ENCODE peak calls at places on chromosome 17, in seven cellular contexts. C, U, O, F, E, Y and N are unnamed samples. For H3K4me1, the result is how much of the 10 kb centered on the place peaks cover.

GRCh38 chr17:35726609-35727460 is 4.6 kb upstream of the RASL10B start:
- DNase-seq in C (no peak), U (peak), O (no peak), F (no peak), E (peak), Y (no peak), N (no peak)

GRCh38 chr17:40023590-40024292 is 8.5 kb downstream of the CSF3 start:
- DNase-seq in C (no peak), U (no peak), O (no peak), F (peak), E (peak), Y (no peak), N (peak)

GRCh38 chr17:3916013-3916696 is at the start of gene P2RX1:
- DNase-seq in C (peak), U (no peak), O (no peak), F (peak), E (peak), Y (no peak), N (peak)

GRCh38 chr17:17740627-17741237 is 59.5 kb downstream of the RAI1 start:
- DNase-seq in C (peak), U (no peak), O (no peak), F (no peak), E (no peak), Y (no peak), N (peak)

GRCh38 chr17:7370853-7371252 is 10.0 kb upstream of the TNK1 start:
- DNase-seq in C (no peak), U (no peak), O (no peak), F (no peak), E (no peak), Y (no peak), N (no peak)

GRCh38 chr17:49434821-49435581 is 20.3 kb upstream of the PHB1 start:
- DNase-seq in C (no peak), U (peak), O (peak), F (peak), E (peak), Y (no peak), N (no peak)

GRCh38 chr17:46782250-46782953 is 36.1 kb downstream of the WNT3 start:
- DNase-seq in C (no peak), U (no peak), O (peak), F (peak), E (peak), Y (no peak), N (no peak)

GRCh38 chr17:9330140-9330902 is 245.3 kb downstream of the STX8 start:
- DNase-seq in C (no peak), U (no peak), O (no peak), F (no peak), E (no peak), Y (no peak), N (no peak)

GRCh38 chr17:47955497-47956461 is 1.9 kb downstream of the PRR15L start:
- DNase-seq in C (no peak), U (no peak), O (no peak), F (peak), E (peak), Y (no peak), N (no peak)

GRCh38 chr17:61461967-61462733 is 9.9 kb downstream of the TBX4 start:
- DNase-seq in C (peak), U (no peak), O (no peak), F (no peak), E (no peak), Y (no peak), N (no peak)

GRCh38 chr17:34370997-34371395 is 8.0 kb upstream of the CCL1 start:
- DNase-seq in C (no peak), U (no peak), O (no peak), F (no peak), E (no peak), Y (no peak), N (no peak)

GRCh38 chr17:19370493-19370960 is 7.8 kb upstream of the MAPK7 start:
- DNase-seq in C (no peak), U (no peak), O (no peak), F (no peak), E (no peak), Y (no peak), N (no peak)

GRCh38 chr17:80516533-80516932 is 28.1 kb upstream of the RPTOR start:
- DNase-seq in C (no peak), U (no peak), O (no peak), F (no peak), E (no peak), Y (no peak), N (no peak)

GRCh38 chr17:2796164-2797140 is at the start of gene RAP1GAP2:
- DNase-seq in C (peak), U (peak), O (no peak), F (peak), E (peak), Y (no peak), N (no peak)

GRCh38 chr17:75308732-75309629 is 19.7 kb upstream of the SLC25A19 start:
- DNase-seq in C (no peak), U (no peak), O (no peak), F (peak), E (peak), Y (no peak), N (no peak)

GRCh38 chr17:66711936-66712335 is 123.0 kb upstream of the CACNG5 start:
- DNase-seq in C (no peak), U (peak), O (peak), F (peak), E (peak), Y (no peak), N (no peak)

GRCh38 chr17:46756061-46756735 is 62.3 kb downstream of the WNT3 start:
- DNase-seq in C (no peak), U (no peak), O (no peak), F (no peak), E (no peak), Y (no peak), N (no peak)

GRCh38 chr17:53934931-53935330 is 112.2 kb downstream of the KIF2B start:
- DNase-seq in C (no peak), U (no peak), O (no peak), F (no peak), E (no peak), Y (no peak), N (no peak)

GRCh38 chr17:62925267-62925836 is 40.7 kb upstream of the TANC2 start:
- DNase-seq in C (no peak), U (no peak), O (no peak), F (no peak), E (no peak), Y (no peak), N (no peak)

DNA sequence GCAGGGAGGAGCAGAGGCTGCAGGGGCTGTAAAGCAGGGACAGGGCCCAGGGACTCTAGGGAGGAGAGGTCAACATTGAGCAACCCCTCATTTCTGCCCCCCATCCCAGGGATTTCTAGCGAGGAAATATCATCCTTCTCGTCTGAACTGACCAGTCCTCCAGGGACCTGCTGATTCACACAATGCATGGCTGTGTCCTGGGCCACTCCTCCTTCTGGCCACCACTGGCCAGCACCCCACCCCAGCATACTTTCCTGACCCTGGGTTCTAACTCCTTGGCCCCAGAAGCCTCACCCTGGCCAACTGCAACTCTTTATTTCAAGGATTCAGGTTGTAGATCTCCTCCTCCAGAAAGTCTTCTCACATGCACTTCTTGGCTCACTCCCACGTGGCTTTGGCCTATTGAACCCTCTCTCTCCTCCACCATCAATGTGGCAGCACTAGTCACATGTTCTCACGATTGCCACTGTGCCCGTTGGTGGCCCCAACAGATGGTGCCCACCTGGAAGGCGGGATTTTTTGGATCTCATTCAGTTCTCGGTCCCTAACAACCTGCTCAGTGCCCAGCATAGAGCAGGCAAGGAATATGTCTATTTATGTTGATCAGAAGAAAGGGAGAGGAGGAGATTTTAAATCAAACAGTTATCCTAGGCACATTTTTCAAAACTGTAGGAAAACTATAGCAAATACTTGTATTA is 41.5 kb downstream of the CUEDC1 start:
- DNase-seq in C (no peak), U (no peak), O (no peak), F (no peak), E (no peak), Y (no peak), N (no peak)
- H3K4me1 ChIP-seq in C (half or more), U (under half), O (half or more), F (half or more), E (half or more), Y (under half), N (under half)

GRCh38 chr17:57340160-57340981 is 84.0 kb downstream of the MSI2 start:
- DNase-seq in C (no peak), U (no peak), O (no peak), F (no peak), E (no peak), Y (no peak), N (no peak)
- TF ChIP-seq EP300 in C (no peak), U (no peak), O (no peak), F (no peak), E (no peak), Y (no peak), N (no peak)

DNA sequence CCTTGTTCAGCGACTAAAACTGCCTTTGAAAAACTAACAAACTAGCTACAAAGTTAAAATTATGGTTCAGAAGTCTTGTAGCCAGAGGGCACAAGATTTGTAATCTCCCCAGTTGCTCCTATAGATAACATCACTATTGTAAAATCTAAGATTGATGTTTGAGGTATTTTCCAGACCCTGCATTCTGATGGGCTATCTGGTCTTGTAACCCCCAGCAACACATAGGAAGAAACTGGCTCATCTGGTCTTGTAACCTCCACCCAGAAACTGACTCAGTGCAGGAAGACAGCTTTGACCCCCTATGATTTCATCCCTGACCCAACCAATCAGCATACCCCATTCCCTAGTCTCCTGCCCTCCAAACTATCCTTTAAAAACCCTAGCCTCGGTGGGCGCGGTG is 12.3 kb upstream of the CHCT1 start:
- DNase-seq in C (no peak), U (no peak), O (no peak), F (no peak), E (no peak), Y (no peak), N (no peak)
- H3K4me1 ChIP-seq in C (under half), U (under half), O (under half), F (under half), E (under half), Y (under half), N (under half)

DNA sequence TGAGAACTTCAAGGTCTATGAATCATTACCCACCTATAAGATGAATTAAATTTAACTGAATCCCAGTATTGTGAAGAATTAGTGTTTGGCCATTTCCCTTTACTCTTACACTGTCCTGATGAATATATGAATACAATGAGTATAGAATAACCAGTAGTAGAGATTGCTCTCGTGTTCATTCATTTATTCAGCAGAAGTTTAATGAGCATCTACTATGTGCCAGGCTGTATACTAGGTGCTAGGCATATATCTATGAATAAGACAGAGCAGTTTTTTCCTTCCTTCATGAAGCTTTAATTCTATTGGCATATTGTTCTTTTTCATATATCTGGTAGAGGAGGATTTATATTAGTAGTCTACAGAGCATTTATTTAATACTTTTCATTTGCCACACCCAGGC is 6.0 kb downstream of the GOSR1 start:
- DNase-seq in C (no peak), U (no peak), O (no peak), F (no peak), E (no peak), Y (no peak), N (no peak)
- TF ChIP-seq EP300 in C (no peak), U (no peak), O (no peak), F (no peak), E (no peak), Y (no peak), N (no peak)

GRCh38 chr17:77458202-77459017 is 317.6 kb downstream of the SEC14L1 start:
- DNase-seq in C (peak), U (no peak), O (no peak), F (no peak), E (no peak), Y (no peak), N (no peak)
- H3K4me1 ChIP-seq in C (half or more), U (under half), O (under half), F (half or more), E (half or more), Y (half or more), N (under half)

GRCh38 chr17:45384047-45384799 is 48.4 kb downstream of the ARHGAP27 start:
- DNase-seq in C (no peak), U (no peak), O (no peak), F (no peak), E (no peak), Y (no peak), N (no peak)
- TF ChIP-seq EP300 in C (no peak), U (no peak), O (no peak), F (no peak), E (no peak), Y (no peak), N (no peak)